ENCODE peak calls at places on chromosomes 5 and 9, in ten cellular contexts. I is breast epithelium, Y is A549, S is heart left ventricle, V is Peyer's patch, W is right lobe of liver, R is NB4, G is suprapubic skin, D is body of pancreas, Q is lower leg skin. A is an unnamed sample.
A peak's percentile ranks its signal among the peaks of the same experiment; 100 is the strongest.

GRCh38 chr9:86713456-86713855 is 233.8 kb downstream of the GAS1 start:
- DNase-seq in S (no peak), I (no peak), D (no peak), W (no peak), V (no peak), G (no peak), Q (no peak), Y (no peak), R (no peak), A (no peak)

GRCh38 chr5:122403256-122403655 is 91.2 kb downstream of the SNCAIP start:
- DNase-seq in Y (no peak), D (no peak), R (no peak), Q (no peak), S (no peak), W (no peak), V (no peak), G (no peak), I (no peak), A (no peak)

GRCh38 chr9:87641067-87641466 is 84.9 kb upstream of the CTSL start:
- DNase-seq in I (no peak), D (peak; percentile 77), S (no peak), W (no peak), Q (no peak), V (no peak), G (no peak), R (no peak), Y (no peak), A (no peak)

GRCh38 chr9:112753725-112754124 is 3.2 kb downstream of the SNX30 start:
- DNase-seq in Y (no peak), D (no peak), R (peak; percentile 61), S (no peak), V (no peak), W (no peak), Q (no peak), I (no peak), G (no peak), A (peak; percentile 83)

GRCh38 chr5:91332267-91333044 is 50.7 kb downstream of the ARRDC3 start:
- DNase-seq in Q (no peak), R (peak; percentile 49), D (no peak), W (no peak), I (no peak), Y (peak; percentile 64), G (no peak), V (no peak), S (no peak), A (peak; percentile 51)

GRCh38 chr9:131601683-131602181 is 56.4 kb downstream of the PRRT1B start:
- DNase-seq in R (no peak), I (no peak), D (no peak), S (no peak), Q (no peak), Y (no peak), W (no peak), G (no peak), V (no peak), A (no peak)

GRCh38 chr5:149826574-149826973 is 96.5 kb downstream of the PPARGC1B start:
- DNase-seq in D (no peak), V (no peak), I (no peak), S (peak; percentile 59), G (no peak), R (no peak), Q (no peak), Y (no peak), W (no peak), A (no peak)

GRCh38 chr5:67659288-67659687 is 462.7 kb upstream of the CD180 start:
- DNase-seq in R (no peak), D (no peak), S (no peak), W (no peak), Q (no peak), I (no peak), Y (no peak), V (no peak), G (no peak), A (no peak)

GRCh38 chr5:151253604-151253948 is 591 bp downstream of the GM2A start:
- DNase-seq in R (peak; percentile 17), G (peak; percentile 47), V (no peak), W (no peak), S (no peak), I (no peak), Y (no peak), D (no peak), Q (no peak), A (no peak)

GRCh38 chr5:150155258-150156032 is at the start of gene PDGFRB:
- DNase-seq in Y (no peak), S (peak; percentile 92), D (peak; percentile 63), V (peak; percentile 73), Q (peak; percentile 87), R (no peak), W (no peak), G (peak; percentile 95), I (peak; percentile 66), A (peak; percentile 78)

GRCh38 chr9:15158019-15158418 is 149.0 kb downstream of the TTC39B start:
- DNase-seq in G (no peak), R (no peak), I (no peak), V (no peak), S (no peak), W (no peak), Y (no peak), Q (no peak), D (no peak), A (no peak)

GRCh38 chr5:53123702-53124101 is 14.1 kb upstream of the MOCS2 start:
- DNase-seq in V (no peak), D (no peak), Q (no peak), G (no peak), R (no peak), S (no peak), Y (peak; percentile 10), I (no peak), W (no peak), A (no peak)

GRCh38 chr9:129139993-129140396 is 28.8 kb downstream of the PTPA start:
- DNase-seq in Y (peak; percentile 95), R (peak; percentile 99), Q (peak; percentile 95), D (peak; percentile 96), W (peak; percentile 89), G (peak; percentile 96), V (peak; percentile 84), S (peak; percentile 98), I (peak; percentile 91), A (peak; percentile 97)
- TF ChIP-seq POLR2A in Y (peak; percentile 45), R (no peak), Q (no peak), D (peak; percentile 87), W (peak; percentile 87), G (no peak), V (peak; percentile 44), S (no peak), I (peak; percentile 55), A (peak; percentile 33)

GRCh38 chr9:124259273-124260078 is 1.7 kb downstream of the NEK6 start:
- DNase-seq in Q (peak; percentile 72), R (peak; percentile 59), V (peak; percentile 73), S (peak; percentile 65), D (peak; percentile 88), I (peak; percentile 86), G (no peak), W (peak; percentile 86), Y (peak; percentile 77), A (peak; percentile 92)
- TF ChIP-seq POLR2A in Q (no peak), R (no peak), V (no peak), S (no peak), D (peak; percentile 65), I (no peak), G (no peak), W (peak; percentile 67), Y (no peak), A (no peak)

GRCh38 chr9:36401179-36401740 is 1.2 kb upstream of the RNF38 start:
- DNase-seq in R (no peak), G (no peak), I (no peak), W (no peak), V (peak; percentile 92), Q (no peak), D (peak; percentile 82), S (no peak), Y (peak; percentile 88), A (peak; percentile 47)

GRCh38 chr9:36401897-36402480 is 1.9 kb upstream of the RNF38 start:
- DNase-seq in Q (no peak), W (peak; percentile 71), G (no peak), R (no peak), Y (no peak), V (no peak), D (no peak), I (no peak), S (no peak), A (no peak)

GRCh38 chr9:36398745-36399144 is 1.3 kb downstream of the RNF38 start:
- DNase-seq in R (no peak), W (no peak), Q (no peak), I (no peak), S (no peak), Y (no peak), V (no peak), G (no peak), D (no peak), A (no peak)

GRCh38 chr9:36399980-36400331 is at the start of gene RNF38:
- DNase-seq in R (no peak), S (no peak), G (no peak), I (no peak), Q (no peak), Y (no peak), W (no peak), V (no peak), D (no peak), A (no peak)

DNA sequence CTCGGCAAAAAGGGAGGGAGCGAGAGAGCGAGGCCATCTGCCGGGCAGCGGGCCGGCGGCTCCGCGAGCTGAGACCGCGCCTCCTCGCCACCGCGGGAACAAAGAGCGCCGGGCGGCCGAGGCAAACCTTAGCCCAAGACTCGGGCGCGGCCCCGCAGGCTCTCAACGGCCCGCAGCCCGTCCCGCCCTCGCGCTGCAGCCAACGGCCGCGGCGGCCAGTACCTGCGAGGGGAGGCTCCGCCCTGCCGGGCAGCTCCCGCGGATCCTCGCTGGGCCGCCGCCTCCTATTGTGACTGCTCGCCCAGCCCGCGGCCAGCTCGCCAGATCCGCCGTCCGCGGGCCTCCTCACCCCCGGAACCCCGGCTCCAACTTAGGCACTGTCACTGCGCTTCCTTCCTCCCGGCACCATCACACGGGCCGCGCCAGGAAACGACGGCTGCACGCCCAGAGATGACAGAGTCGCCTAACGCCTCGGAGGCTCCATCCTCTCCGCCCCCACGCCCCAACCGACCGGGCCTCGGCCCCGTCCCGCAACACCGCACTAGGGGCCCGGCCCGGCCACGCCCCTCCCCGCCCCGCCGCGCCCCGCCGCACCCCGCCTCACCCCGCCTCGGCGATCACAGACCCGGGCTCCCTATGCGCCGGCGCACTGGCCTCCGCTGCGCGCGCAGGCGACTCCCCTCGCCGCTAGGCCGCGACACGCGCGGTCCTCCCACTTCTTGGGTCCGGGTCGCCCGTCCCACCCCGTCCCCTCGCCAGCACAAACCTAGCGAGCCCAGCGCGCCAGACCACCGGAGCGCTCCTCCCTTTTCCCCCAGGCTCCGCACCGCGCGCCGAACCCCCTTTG is 486 bp upstream of the RNF38 start:
- DNase-seq in W (peak; percentile 92), S (peak; percentile 89), Q (peak; percentile 81), I (peak; percentile 86), V (peak; percentile 96), Y (peak; percentile 85), R (peak; percentile 85), G (peak; percentile 92), D (peak; percentile 87), A (peak; percentile 79)
- TF ChIP-seq POLR2A in W (peak; percentile 80), S (no peak), Q (no peak), I (no peak), V (peak; percentile 73), Y (peak; percentile 69), R (peak; percentile 41), G (no peak), D (peak; percentile 77), A (peak; percentile 47)

DNA sequence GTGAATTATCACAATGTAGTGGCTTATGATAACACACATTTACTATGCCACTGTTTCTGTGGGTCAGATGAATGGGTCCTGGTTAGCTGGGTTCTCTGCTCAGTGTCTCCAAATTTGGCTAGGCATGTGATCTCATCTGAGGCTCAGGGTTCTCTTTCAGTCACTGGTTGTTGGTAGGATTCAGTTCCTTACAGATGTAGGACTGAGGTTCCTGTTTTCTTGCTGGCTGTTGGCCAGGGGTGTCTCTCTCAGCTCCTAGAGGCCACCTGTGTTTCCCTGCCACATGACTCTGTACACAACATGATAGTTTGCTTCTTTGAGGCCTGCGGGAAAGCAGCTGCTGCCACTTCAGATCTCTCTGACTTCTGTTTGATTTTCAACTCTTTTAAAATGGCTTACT is 7.1 kb downstream of the NFX1 start:
- DNase-seq in G (no peak), Q (peak; percentile 22), Y (no peak), S (peak; percentile 44), W (peak; percentile 52), R (peak; percentile 83), D (peak; percentile 64), V (peak; percentile 56), I (no peak), A (no peak)
- TF ChIP-seq POLR2A in G (no peak), Q (no peak), Y (no peak), S (no peak), W (no peak), R (no peak), D (no peak), V (no peak), I (no peak), A (no peak)

A was measured in H54.